ENCODE peak calls at places on chromosomes 1 and 21, in nine cellular contexts. K is stomach, Q is BE2C, M is AG04449, Z is GM12864, V is HCT116, L is adrenal gland, W is prostate gland, C is Peyer's patch. S is an unnamed sample.

GRCh38 chr1:6873298-6874015 is 88.2 kb downstream of the CAMTA1 start:
- DNase-seq in K (no peak), Q (no peak), M (no peak), Z (no peak), V (no peak), L (no peak), W (no peak), C (no peak), S (no peak)

GRCh38 chr1:183131166-183131565 is 54.9 kb upstream of the LAMC2 start:
- DNase-seq in K (no peak), Q (no peak), M (no peak), Z (no peak), V (no peak), L (no peak), W (no peak), C (no peak), S (no peak)

GRCh38 chr1:25889470-25889869 is 14.0 kb upstream of the PAQR7 start:
- DNase-seq in K (no peak), Q (no peak), M (no peak), Z (no peak), V (no peak), L (no peak), W (no peak), C (no peak), S (no peak)

GRCh38 chr1:23591460-23592208 is 32.3 kb upstream of the ID3 start:
- DNase-seq in K (no peak), Q (no peak), M (no peak), Z (no peak), V (no peak), L (no peak), W (no peak), C (peak), S (no peak)

GRCh38 chr1:10651377-10651776 is 145.1 kb downstream of the CASZ1 start:
- DNase-seq in K (no peak), Q (no peak), M (no peak), Z (no peak), V (no peak), L (no peak), W (no peak), C (no peak), S (no peak)

GRCh38 chr1:15525043-15525958 is 1.3 kb upstream of the CASP9 start:
- DNase-seq in K (no peak), Q (no peak), M (peak), Z (peak), V (peak), L (peak), W (no peak), C (peak), S (peak)

GRCh38 chr1:101239095-101240040 is 2.5 kb downstream of the S1PR1 start:
- DNase-seq in K (no peak), Q (no peak), M (no peak), Z (no peak), V (no peak), L (no peak), W (no peak), C (no peak), S (no peak)

GRCh38 chr1:183577897-183578470 is 12.3 kb downstream of the NCF2 start:
- DNase-seq in K (no peak), Q (no peak), M (no peak), Z (no peak), V (no peak), L (no peak), W (no peak), C (no peak), S (no peak)

GRCh38 chr1:16111771-16112557 is 38.5 kb upstream of the FAM131C start:
- DNase-seq in K (no peak), Q (no peak), M (no peak), Z (no peak), V (no peak), L (no peak), W (no peak), C (no peak), S (no peak)

GRCh38 chr1:36782785-36783184 is 251.5 kb downstream of the GRIK3 start:
- DNase-seq in K (no peak), Q (no peak), M (no peak), Z (no peak), V (no peak), L (no peak), W (no peak), C (peak), S (no peak)

GRCh38 chr1:33300673-33301072 is 20.2 kb downstream of the A3GALT2 start:
- DNase-seq in K (peak), Q (no peak), M (peak), Z (no peak), V (no peak), L (peak), W (peak), C (peak), S (peak)

GRCh38 chr1:215657016-215657415 is 89.9 kb downstream of the KCTD3 start:
- DNase-seq in K (no peak), Q (no peak), M (no peak), Z (no peak), V (no peak), L (no peak), W (no peak), C (no peak), S (no peak)

GRCh38 chr1:170986901-170987300 is 51.6 kb downstream of the MROH9 start:
- DNase-seq in K (no peak), Q (no peak), M (no peak), Z (no peak), V (no peak), L (no peak), W (no peak), C (no peak), S (no peak)

GRCh38 chr1:150564051-150564991 is 15.1 kb downstream of the MCL1 start:
- DNase-seq in K (no peak), Q (no peak), M (no peak), Z (no peak), V (no peak), L (no peak), W (no peak), C (peak), S (no peak)

GRCh38 chr1:48829446-48829845 is 52.8 kb upstream of the BEND5 start:
- DNase-seq in K (no peak), Q (no peak), M (no peak), Z (no peak), V (no peak), L (no peak), W (no peak), C (no peak), S (no peak)

GRCh38 chr1:204777591-204777990 is 92.1 kb upstream of the LRRN2 start:
- DNase-seq in K (no peak), Q (no peak), M (no peak), Z (no peak), V (no peak), L (no peak), W (no peak), C (no peak), S (no peak)

GRCh38 chr1:26060832-26061574 is 6.4 kb downstream of the TRIM63 start:
- DNase-seq in K (no peak), Q (no peak), M (no peak), Z (no peak), V (no peak), L (no peak), W (no peak), C (no peak), S (no peak)

GRCh38 chr1:87117761-87118160 is 203.3 kb downstream of the HS2ST1 start:
- DNase-seq in K (no peak), Q (no peak), M (no peak), Z (no peak), V (no peak), L (no peak), W (no peak), C (no peak), S (no peak)

GRCh38 chr1:119946724-119947123 is 50.4 kb upstream of the ADAM30 start:
- DNase-seq in K (no peak), Q (no peak), M (no peak), Z (no peak), V (no peak), L (no peak), W (no peak), C (no peak), S (no peak)

GRCh38 chr1:61241411-61241838 is 159.1 kb downstream of the NFIA start:
- DNase-seq in K (no peak), Q (no peak), M (no peak), Z (no peak), V (no peak), L (peak), W (peak), C (no peak), S (no peak)

GRCh38 chr1:45929257-45929687 is 125.9 kb downstream of the MAST2 start:
- DNase-seq in K (no peak), Q (no peak), M (no peak), Z (no peak), V (peak), L (peak), W (no peak), C (no peak), S (no peak)

GRCh38 chr1:230857822-230858221 is 10.5 kb downstream of the C1orf198 start:
- DNase-seq in K (no peak), Q (no peak), M (peak), Z (no peak), V (no peak), L (no peak), W (no peak), C (no peak), S (no peak)

GRCh38 chr1:175865041-175865766 is 121.8 kb upstream of the TNR start:
- DNase-seq in K (no peak), Q (no peak), M (no peak), Z (no peak), V (no peak), L (no peak), W (no peak), C (no peak), S (no peak)

GRCh38 chr1:53608071-53608470 is 130.9 kb downstream of the GLIS1 start:
- DNase-seq in K (no peak), Q (no peak), M (no peak), Z (no peak), V (no peak), L (no peak), W (no peak), C (no peak), S (no peak)

GRCh38 chr1:22443332-22443731 is 8.3 kb upstream of the ZBTB40 start:
- DNase-seq in K (no peak), Q (no peak), M (no peak), Z (no peak), V (no peak), L (no peak), W (no peak), C (no peak), S (no peak)

GRCh38 chr21:28776251-28776650 is 216.4 kb downstream of the LTN1 start:
- DNase-seq in K (no peak), Q (no peak), M (peak), Z (no peak), V (no peak), L (no peak), W (no peak), C (no peak), S (no peak)

GRCh38 chr1:171800342-171800741 is 18.9 kb downstream of the METTL13 start:
- DNase-seq in K (no peak), Q (no peak), M (no peak), Z (no peak), V (no peak), L (no peak), W (no peak), C (no peak), S (no peak)

GRCh38 chr1:203127672-203128611 is at the start of gene ADORA1:
- DNase-seq in K (peak), Q (peak), M (no peak), Z (no peak), V (peak), L (peak), W (peak), C (peak), S (no peak)

GRCh38 chr1:74463301-74463988 is 49.0 kb downstream of the LRRC53 start:
- DNase-seq in K (no peak), Q (no peak), M (no peak), Z (no peak), V (no peak), L (no peak), W (no peak), C (no peak), S (peak)

GRCh38 chr1:28594661-28595411 is 2.8 kb downstream of the RAB42 start:
- DNase-seq in K (no peak), Q (no peak), M (no peak), Z (no peak), V (no peak), L (no peak), W (no peak), C (no peak), S (no peak)

GRCh38 chr1:32072622-32073386 is at the start of gene TMEM39B:
- DNase-seq in K (peak), Q (peak), M (no peak), Z (peak), V (peak), L (peak), W (peak), C (peak), S (peak)
- TF ChIP-seq CTCF in K (no peak), Q (peak), M (no peak), Z (no peak), V (no peak), L (peak), W (peak), C (peak), S (peak)

GRCh38 chr1:208944981-208945451 is 638.5 kb upstream of the CAMK1G start:
- DNase-seq in K (no peak), Q (no peak), M (no peak), Z (no peak), V (no peak), L (no peak), W (no peak), C (no peak), S (no peak)

GRCh38 chr1:208951908-208952307 is 631.6 kb upstream of the CAMK1G start:
- DNase-seq in K (no peak), Q (peak), M (no peak), Z (no peak), V (no peak), L (no peak), W (no peak), C (no peak), S (no peak)

DNA sequence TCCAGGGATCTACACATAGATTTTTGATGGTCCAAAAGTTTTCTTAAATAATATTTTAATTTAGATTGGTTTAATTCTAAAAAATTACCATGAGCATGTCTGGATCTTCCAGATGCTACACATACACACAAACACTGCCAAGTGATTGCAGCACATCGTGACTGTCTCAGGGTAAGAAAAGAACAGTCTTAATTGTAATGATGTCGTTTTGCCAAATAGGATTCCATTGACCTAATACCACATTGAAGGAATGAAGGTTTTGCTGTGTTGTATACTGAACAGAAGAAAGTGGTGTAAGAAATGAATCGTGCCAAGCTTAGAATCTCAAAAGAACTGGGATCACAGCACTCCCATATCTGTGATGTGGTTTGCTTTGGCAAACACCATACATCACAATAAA is 633.3 kb upstream of the CAMK1G start:
- DNase-seq in K (no peak), Q (no peak), M (no peak), Z (no peak), V (no peak), L (no peak), W (no peak), C (no peak), S (no peak)
- H3K4me3 ChIP-seq in K (no peak), Q (no peak), M (no peak), Z (no peak), V (no peak), L (no peak), W (no peak), C (no peak), S (no peak)

GRCh38 chr1:225435957-225436392 is 8.1 kb upstream of the LBR start:
- DNase-seq in K (no peak), Q (no peak), M (no peak), Z (no peak), V (no peak), L (no peak), W (no peak), C (no peak), S (no peak)

GRCh38 chr1:225440380-225440957 is 12.6 kb upstream of the LBR start:
- DNase-seq in K (no peak), Q (no peak), M (no peak), Z (no peak), V (no peak), L (no peak), W (no peak), C (no peak), S (no peak)

GRCh38 chr1:225441314-225442119 is 13.7 kb upstream of the LBR start:
- DNase-seq in K (no peak), Q (no peak), M (no peak), Z (no peak), V (no peak), L (no peak), W (no peak), C (peak), S (no peak)

GRCh38 chr1:225435487-225435886 is 7.6 kb upstream of the LBR start:
- DNase-seq in K (no peak), Q (no peak), M (no peak), Z (no peak), V (no peak), L (no peak), W (no peak), C (no peak), S (no peak)

DNA sequence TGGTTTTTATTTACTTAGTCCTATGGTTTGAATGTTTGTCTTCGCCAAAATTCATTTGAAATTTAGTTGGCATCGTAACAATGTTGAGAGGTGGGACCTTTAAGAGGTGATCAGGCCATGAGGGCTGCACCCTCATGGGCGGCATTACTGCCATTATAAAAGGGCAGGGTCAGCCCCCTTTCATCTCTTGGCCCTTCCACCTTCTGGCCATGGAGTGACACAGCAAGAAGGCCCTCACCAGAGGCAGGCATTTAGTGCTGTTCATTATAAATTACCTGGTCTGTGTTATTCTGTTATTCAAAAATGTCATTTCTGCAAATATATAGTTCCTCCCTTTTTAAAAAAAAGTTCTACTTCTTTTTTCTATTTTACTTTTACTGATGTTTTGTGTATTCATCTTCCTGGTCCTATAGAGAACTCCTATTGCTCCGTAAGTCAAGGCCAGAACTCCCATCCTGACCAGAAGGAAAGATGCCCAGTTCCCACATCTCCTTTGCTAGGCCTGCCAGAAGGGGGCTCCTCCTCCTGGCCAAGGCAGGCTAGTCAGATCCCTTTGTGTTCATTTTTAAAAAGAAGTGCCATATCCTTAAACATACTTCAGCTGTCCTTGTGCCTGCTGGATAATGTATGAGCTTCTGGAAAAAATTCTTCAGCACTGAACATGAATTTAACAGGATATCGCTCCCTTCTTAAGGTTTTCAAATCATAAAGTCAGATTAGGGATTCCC is 10.0 kb upstream of the LBR start:
- DNase-seq in K (no peak), Q (no peak), M (no peak), Z (no peak), V (peak), L (no peak), W (no peak), C (no peak), S (no peak)
- TF ChIP-seq CTCF in K (no peak), Q (peak), M (peak), Z (peak), V (peak), L (no peak), W (no peak), C (peak), S (peak)

GRCh38 chr1:20366076-20366765 is 75.5 kb downstream of the VWA5B1 start:
- DNase-seq in K (no peak), Q (no peak), M (no peak), Z (no peak), V (no peak), L (no peak), W (no peak), C (no peak), S (no peak)
- H3K4me3 ChIP-seq in K (peak), Q (no peak), M (no peak), Z (no peak), V (no peak), L (peak), W (peak), C (peak), S (no peak)